ENCODE peak calls at places on chromosome 22, in nine cellular contexts. One of them, this sample, is unnamed.

GRCh38 chr22:21003782-21004181 is 1.9 kb upstream of the THAP7 start:
- DNase-seq in GM12892: no peak
- DNase-seq in neural progenitor cell: no peak
- DNase-seq in HEK293T: no peak
- DNase-seq in activated naive CD4-positive, alpha-beta T cell: no peak
- DNase-seq in stimulated activated CD4-positive, alpha-beta T cell treated with anti-CD3 and anti-CD28 coated beads, Interleukin-12 subunit alpha, Interleukin-12 subunit beta, amount 100 ng/mL, for 4 hours: no peak
- DNase-seq in anterior cingulate cortex: no peak
- DNase-seq in stimulated activated naive CD4-positive, alpha-beta T cell: no peak
- DNase-seq in T-helper 17 cell: no peak
- DNase-seq in this sample: no peak

GRCh38 chr22:21026783-21027692 is 5.3 kb downstream of the SLC7A4 start:
- DNase-seq in neural progenitor cell: no peak
- DNase-seq in T-helper 17 cell: no peak
- DNase-seq in stimulated activated CD4-positive, alpha-beta T cell treated with anti-CD3 and anti-CD28 coated beads, Interleukin-12 subunit alpha, Interleukin-12 subunit beta, amount 100 ng/mL, for 4 hours: no peak
- DNase-seq in stimulated activated naive CD4-positive, alpha-beta T cell: no peak
- DNase-seq in GM12892: no peak
- DNase-seq in anterior cingulate cortex: no peak
- DNase-seq in activated naive CD4-positive, alpha-beta T cell: no peak
- DNase-seq in HEK293T: no peak
- DNase-seq in this sample: peak; percentile 59

GRCh38 chr22:46045459-46046298 is 68.7 kb upstream of the WNT7B start:
- DNase-seq in stimulated activated naive CD4-positive, alpha-beta T cell: no peak
- DNase-seq in stimulated activated CD4-positive, alpha-beta T cell treated with anti-CD3 and anti-CD28 coated beads, Interleukin-12 subunit alpha, Interleukin-12 subunit beta, amount 100 ng/mL, for 4 hours: no peak
- DNase-seq in anterior cingulate cortex: peak; percentile 55
- DNase-seq in T-helper 17 cell: no peak
- DNase-seq in activated naive CD4-positive, alpha-beta T cell: no peak
- DNase-seq in GM12892: no peak
- DNase-seq in HEK293T: no peak
- DNase-seq in neural progenitor cell: no peak
- DNase-seq in this sample: peak; percentile 77

GRCh38 chr22:38305481-38306448 is 11.5 kb downstream of the CSNK1E start:
- DNase-seq in activated naive CD4-positive, alpha-beta T cell: no peak
- DNase-seq in stimulated activated naive CD4-positive, alpha-beta T cell: no peak
- DNase-seq in GM12892: peak; percentile 65
- DNase-seq in anterior cingulate cortex: no peak
- DNase-seq in stimulated activated CD4-positive, alpha-beta T cell treated with anti-CD3 and anti-CD28 coated beads, Interleukin-12 subunit alpha, Interleukin-12 subunit beta, amount 100 ng/mL, for 4 hours: peak; percentile 31
- DNase-seq in T-helper 17 cell: no peak
- DNase-seq in neural progenitor cell: peak; percentile 49
- DNase-seq in HEK293T: no peak
- DNase-seq in this sample: no peak

GRCh38 chr22:21641417-21641794 is 696 bp upstream of the SDF2L1 start:
- DNase-seq in activated naive CD4-positive, alpha-beta T cell: no peak
- DNase-seq in T-helper 17 cell: no peak
- DNase-seq in GM12892: no peak
- DNase-seq in neural progenitor cell: peak; percentile 79
- DNase-seq in stimulated activated CD4-positive, alpha-beta T cell treated with anti-CD3 and anti-CD28 coated beads, Interleukin-12 subunit alpha, Interleukin-12 subunit beta, amount 100 ng/mL, for 4 hours: no peak
- DNase-seq in HEK293T: no peak
- DNase-seq in stimulated activated naive CD4-positive, alpha-beta T cell: no peak
- DNase-seq in anterior cingulate cortex: no peak
- DNase-seq in this sample: no peak

GRCh38 chr22:19773470-19774040 is 13.0 kb downstream of the TBX1 start:
- DNase-seq in neural progenitor cell: no peak
- DNase-seq in stimulated activated naive CD4-positive, alpha-beta T cell: no peak
- DNase-seq in T-helper 17 cell: no peak
- DNase-seq in activated naive CD4-positive, alpha-beta T cell: no peak
- DNase-seq in GM12892: no peak
- DNase-seq in anterior cingulate cortex: no peak
- DNase-seq in HEK293T: no peak
- DNase-seq in stimulated activated CD4-positive, alpha-beta T cell treated with anti-CD3 and anti-CD28 coated beads, Interleukin-12 subunit alpha, Interleukin-12 subunit beta, amount 100 ng/mL, for 4 hours: no peak
- DNase-seq in this sample: peak; percentile 48

GRCh38 chr22:38881464-38881871 is 9.5 kb upstream of the CBX6 start:
- DNase-seq in T-helper 17 cell: no peak
- DNase-seq in neural progenitor cell: no peak
- DNase-seq in anterior cingulate cortex: no peak
- DNase-seq in GM12892: no peak
- DNase-seq in HEK293T: no peak
- DNase-seq in stimulated activated CD4-positive, alpha-beta T cell treated with anti-CD3 and anti-CD28 coated beads, Interleukin-12 subunit alpha, Interleukin-12 subunit beta, amount 100 ng/mL, for 4 hours: no peak
- DNase-seq in activated naive CD4-positive, alpha-beta T cell: no peak
- DNase-seq in stimulated activated naive CD4-positive, alpha-beta T cell: no peak
- DNase-seq in this sample: no peak

GRCh38 chr22:27113211-27114030 is 456.0 kb downstream of the MIAT start:
- DNase-seq in stimulated activated naive CD4-positive, alpha-beta T cell: no peak
- DNase-seq in HEK293T: no peak
- DNase-seq in neural progenitor cell: no peak
- DNase-seq in T-helper 17 cell: no peak
- DNase-seq in activated naive CD4-positive, alpha-beta T cell: no peak
- DNase-seq in GM12892: no peak
- DNase-seq in stimulated activated CD4-positive, alpha-beta T cell treated with anti-CD3 and anti-CD28 coated beads, Interleukin-12 subunit alpha, Interleukin-12 subunit beta, amount 100 ng/mL, for 4 hours: no peak
- DNase-seq in anterior cingulate cortex: peak; percentile 61
- DNase-seq in this sample: no peak

GRCh38 chr22:39332441-39333064 is 13.1 kb upstream of the RPL3 start:
- DNase-seq in stimulated activated CD4-positive, alpha-beta T cell treated with anti-CD3 and anti-CD28 coated beads, Interleukin-12 subunit alpha, Interleukin-12 subunit beta, amount 100 ng/mL, for 4 hours: no peak
- DNase-seq in GM12892: no peak
- DNase-seq in HEK293T: no peak
- DNase-seq in neural progenitor cell: no peak
- DNase-seq in anterior cingulate cortex: no peak
- DNase-seq in stimulated activated naive CD4-positive, alpha-beta T cell: no peak
- DNase-seq in T-helper 17 cell: no peak
- DNase-seq in activated naive CD4-positive, alpha-beta T cell: no peak
- DNase-seq in this sample: no peak

GRCh38 chr22:45091254-45091854 is 72.4 kb upstream of the NUP50 start:
- DNase-seq in GM12892: no peak
- DNase-seq in activated naive CD4-positive, alpha-beta T cell: no peak
- DNase-seq in HEK293T: no peak
- DNase-seq in stimulated activated CD4-positive, alpha-beta T cell treated with anti-CD3 and anti-CD28 coated beads, Interleukin-12 subunit alpha, Interleukin-12 subunit beta, amount 100 ng/mL, for 4 hours: no peak
- DNase-seq in T-helper 17 cell: no peak
- DNase-seq in stimulated activated naive CD4-positive, alpha-beta T cell: no peak
- DNase-seq in neural progenitor cell: no peak
- DNase-seq in anterior cingulate cortex: no peak
- DNase-seq in this sample: no peak

GRCh38 chr22:43004362-43005035 is 10.4 kb downstream of the PACSIN2 start:
- DNase-seq in T-helper 17 cell: no peak
- DNase-seq in HEK293T: no peak
- DNase-seq in stimulated activated naive CD4-positive, alpha-beta T cell: no peak
- DNase-seq in stimulated activated CD4-positive, alpha-beta T cell treated with anti-CD3 and anti-CD28 coated beads, Interleukin-12 subunit alpha, Interleukin-12 subunit beta, amount 100 ng/mL, for 4 hours: no peak
- DNase-seq in GM12892: no peak
- DNase-seq in neural progenitor cell: no peak
- DNase-seq in activated naive CD4-positive, alpha-beta T cell: no peak
- DNase-seq in anterior cingulate cortex: no peak
- DNase-seq in this sample: peak; percentile 45

GRCh38 chr22:31119026-31119717 is 3.6 kb upstream of the INPP5J start:
- DNase-seq in stimulated activated naive CD4-positive, alpha-beta T cell: no peak
- DNase-seq in HEK293T: no peak
- DNase-seq in stimulated activated CD4-positive, alpha-beta T cell treated with anti-CD3 and anti-CD28 coated beads, Interleukin-12 subunit alpha, Interleukin-12 subunit beta, amount 100 ng/mL, for 4 hours: no peak
- DNase-seq in T-helper 17 cell: no peak
- DNase-seq in GM12892: no peak
- DNase-seq in neural progenitor cell: no peak
- DNase-seq in anterior cingulate cortex: no peak
- DNase-seq in activated naive CD4-positive, alpha-beta T cell: no peak
- DNase-seq in this sample: no peak

GRCh38 chr22:42630901-42631602 is 9.3 kb downstream of the ATP5MGL start:
- DNase-seq in anterior cingulate cortex: no peak
- DNase-seq in HEK293T: no peak
- DNase-seq in neural progenitor cell: no peak
- DNase-seq in stimulated activated naive CD4-positive, alpha-beta T cell: no peak
- DNase-seq in stimulated activated CD4-positive, alpha-beta T cell treated with anti-CD3 and anti-CD28 coated beads, Interleukin-12 subunit alpha, Interleukin-12 subunit beta, amount 100 ng/mL, for 4 hours: no peak
- DNase-seq in GM12892: peak; percentile 20
- DNase-seq in T-helper 17 cell: no peak
- DNase-seq in activated naive CD4-positive, alpha-beta T cell: no peak
- DNase-seq in this sample: no peak

GRCh38 chr22:37420656-37421467 is 6.4 kb downstream of the ELFN2 start:
- DNase-seq in neural progenitor cell: no peak
- DNase-seq in HEK293T: no peak
- DNase-seq in stimulated activated naive CD4-positive, alpha-beta T cell: no peak
- DNase-seq in stimulated activated CD4-positive, alpha-beta T cell treated with anti-CD3 and anti-CD28 coated beads, Interleukin-12 subunit alpha, Interleukin-12 subunit beta, amount 100 ng/mL, for 4 hours: no peak
- DNase-seq in GM12892: no peak
- DNase-seq in T-helper 17 cell: no peak
- DNase-seq in activated naive CD4-positive, alpha-beta T cell: no peak
- DNase-seq in anterior cingulate cortex: no peak
- DNase-seq in this sample: no peak